ENCODE peak calls at places on chromosomes 4 and X, in six cellular contexts. One of them, this sample, is unnamed.

GRCh38 chr4:125541836-125542235 is 227.1 kb downstream of the FAT4 start:
- DNase-seq in cardiac muscle cell: no peak
- DNase-seq in astrocyte of the spinal cord: no peak
- DNase-seq in bronchial epithelial cell: no peak
- DNase-seq in RWPE1: no peak
- DNase-seq in cardiac fibroblast: no peak
- DNase-seq in this sample: no peak

GRCh38 chr4:152983774-152984411 is 47.8 kb downstream of the FHDC1 start:
- DNase-seq in cardiac muscle cell: peak; percentile 46
- DNase-seq in astrocyte of the spinal cord: peak; percentile 70
- DNase-seq in bronchial epithelial cell: peak; percentile 83
- DNase-seq in RWPE1: peak; percentile 63
- DNase-seq in cardiac fibroblast: peak; percentile 7
- DNase-seq in this sample: no peak

GRCh38 chr4:16884673-16885460 is 13.6 kb downstream of the LDB2 start:
- DNase-seq in cardiac muscle cell: no peak
- DNase-seq in astrocyte of the spinal cord: no peak
- DNase-seq in bronchial epithelial cell: no peak
- DNase-seq in RWPE1: no peak
- DNase-seq in cardiac fibroblast: no peak
- DNase-seq in this sample: no peak

GRCh38 chr4:4761128-4761991 is 98.1 kb upstream of the MSX1 start:
- DNase-seq in cardiac muscle cell: peak; percentile 5
- DNase-seq in astrocyte of the spinal cord: no peak
- DNase-seq in bronchial epithelial cell: no peak
- DNase-seq in RWPE1: no peak
- DNase-seq in cardiac fibroblast: no peak
- DNase-seq in this sample: no peak

GRCh38 chrX:19800821-19801220 is 86.6 kb downstream of the SH3KBP1 start:
- DNase-seq in cardiac muscle cell: no peak
- DNase-seq in astrocyte of the spinal cord: no peak
- DNase-seq in bronchial epithelial cell: no peak
- DNase-seq in RWPE1: no peak
- DNase-seq in cardiac fibroblast: no peak
- DNase-seq in this sample: no peak

GRCh38 chr4:700587-701264 is 4.9 kb upstream of the PCGF3 start:
- DNase-seq in cardiac muscle cell: no peak
- DNase-seq in astrocyte of the spinal cord: no peak
- DNase-seq in bronchial epithelial cell: no peak
- DNase-seq in RWPE1: no peak
- DNase-seq in cardiac fibroblast: no peak
- DNase-seq in this sample: no peak

GRCh38 chr4:149765630-149766029 is 50.0 kb downstream of the IQCM start:
- DNase-seq in cardiac muscle cell: peak; percentile 10
- DNase-seq in astrocyte of the spinal cord: peak; percentile 40
- DNase-seq in bronchial epithelial cell: peak; percentile 73
- DNase-seq in RWPE1: peak; percentile 25
- DNase-seq in cardiac fibroblast: peak; percentile 18
- DNase-seq in this sample: no peak

GRCh38 chr4:46425775-46426400 is 36.0 kb upstream of the GABRA2 start:
- DNase-seq in cardiac muscle cell: peak; percentile 88
- DNase-seq in astrocyte of the spinal cord: no peak
- DNase-seq in bronchial epithelial cell: no peak
- DNase-seq in RWPE1: no peak
- DNase-seq in cardiac fibroblast: peak; percentile 80
- DNase-seq in this sample: no peak

GRCh38 chrX:13507893-13508292 is 61.5 kb upstream of the EGFL6 start:
- DNase-seq in cardiac muscle cell: no peak
- DNase-seq in astrocyte of the spinal cord: no peak
- DNase-seq in bronchial epithelial cell: no peak
- DNase-seq in RWPE1: no peak
- DNase-seq in cardiac fibroblast: no peak
- DNase-seq in this sample: no peak

GRCh38 chrX:117839544-117839943 is 277.1 kb downstream of the KLHL13 start:
- DNase-seq in cardiac muscle cell: no peak
- DNase-seq in astrocyte of the spinal cord: no peak
- DNase-seq in bronchial epithelial cell: no peak
- DNase-seq in RWPE1: no peak
- DNase-seq in cardiac fibroblast: no peak
- DNase-seq in this sample: no peak
- TF ChIP-seq CTCF in cardiac muscle cell: no peak
- TF ChIP-seq CTCF in astrocyte of the spinal cord: no peak
- TF ChIP-seq CTCF in bronchial epithelial cell: no peak
- TF ChIP-seq CTCF in RWPE1: no peak
- TF ChIP-seq CTCF in cardiac fibroblast: no peak
- TF ChIP-seq CTCF in this sample: no peak

GRCh38 chrX:135737361-135738071 is 24.1 kb downstream of the CT45A1 start:
- DNase-seq in cardiac muscle cell: peak; percentile 2
- DNase-seq in astrocyte of the spinal cord: no peak
- DNase-seq in bronchial epithelial cell: no peak
- DNase-seq in RWPE1: no peak
- DNase-seq in cardiac fibroblast: peak; percentile 1
- DNase-seq in this sample: no peak
- TF ChIP-seq CTCF in cardiac muscle cell: no peak
- TF ChIP-seq CTCF in astrocyte of the spinal cord: no peak
- TF ChIP-seq CTCF in bronchial epithelial cell: no peak
- TF ChIP-seq CTCF in RWPE1: no peak
- TF ChIP-seq CTCF in cardiac fibroblast: no peak
- TF ChIP-seq CTCF in this sample: no peak

DNA sequence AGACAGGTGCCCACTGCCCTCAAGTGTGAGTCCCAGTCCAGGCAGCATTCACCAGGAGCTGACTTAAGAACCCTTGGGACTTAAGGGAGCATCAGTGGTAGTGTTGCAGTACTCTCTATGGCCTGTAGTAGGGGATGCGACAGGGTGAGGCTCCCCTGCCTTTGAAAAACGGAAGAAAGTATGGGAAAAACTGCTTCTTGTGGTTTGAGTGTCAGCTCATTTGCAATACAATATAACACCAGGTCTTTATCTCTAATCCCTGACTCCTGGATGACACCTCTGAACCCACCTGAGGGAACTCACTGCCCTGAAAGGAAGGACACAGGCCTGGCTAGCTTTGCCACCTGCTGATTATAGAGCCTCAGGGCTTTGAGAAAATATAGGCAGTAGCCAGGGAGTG is 176.0 kb downstream of the SMARCA1 start:
- DNase-seq in cardiac muscle cell: no peak
- DNase-seq in astrocyte of the spinal cord: no peak
- DNase-seq in bronchial epithelial cell: no peak
- DNase-seq in RWPE1: no peak
- DNase-seq in cardiac fibroblast: no peak
- DNase-seq in this sample: no peak
- TF ChIP-seq CTCF in cardiac muscle cell: no peak
- TF ChIP-seq CTCF in astrocyte of the spinal cord: peak; percentile 10
- TF ChIP-seq CTCF in bronchial epithelial cell: no peak
- TF ChIP-seq CTCF in RWPE1: no peak
- TF ChIP-seq CTCF in cardiac fibroblast: no peak
- TF ChIP-seq CTCF in this sample: peak; percentile 16

DNA sequence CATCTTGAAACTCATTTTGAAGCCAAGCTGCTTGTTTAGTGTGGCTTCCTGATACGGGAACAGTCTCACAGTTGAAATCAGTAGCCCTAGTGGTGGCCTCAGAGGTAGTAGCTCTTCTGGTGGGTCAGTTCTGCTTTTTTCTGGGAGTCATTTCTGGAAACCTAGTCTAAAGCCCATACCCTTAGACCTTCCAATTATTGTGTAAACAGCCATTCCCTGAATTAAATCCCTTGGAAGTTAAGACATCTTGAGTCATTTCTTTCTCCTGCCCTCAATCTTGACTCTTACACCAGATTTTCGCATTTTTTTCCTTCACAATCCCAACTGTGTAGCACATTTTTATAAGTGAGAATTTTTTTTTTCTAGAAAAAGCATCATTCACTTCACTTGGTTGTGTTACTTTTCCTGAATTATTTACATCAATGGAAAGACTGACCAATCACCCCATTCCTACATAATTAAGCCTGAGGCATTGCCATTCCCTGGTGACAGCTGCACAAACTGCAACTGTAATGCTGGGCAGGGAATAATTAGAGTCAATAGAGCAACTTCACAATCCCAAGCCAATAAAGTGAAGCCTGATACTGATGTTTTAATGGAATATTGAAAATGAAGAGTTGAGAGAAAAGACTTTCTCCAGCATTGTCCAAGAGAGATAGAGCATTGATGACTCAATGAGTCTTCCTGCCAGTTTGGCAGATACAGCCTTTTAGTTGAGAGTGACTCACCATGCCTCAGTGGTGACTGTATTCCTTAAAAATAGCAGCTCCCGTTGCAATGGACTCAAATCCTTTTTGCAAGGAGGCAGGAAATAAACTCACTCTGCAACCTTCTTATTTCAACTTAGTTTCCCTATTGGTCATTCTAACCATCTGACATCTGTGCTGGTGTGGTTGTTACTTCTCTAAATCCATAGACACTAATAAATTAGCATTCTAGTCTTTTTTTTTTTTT is 13.0 kb upstream of the SEPSECS start:
- DNase-seq in cardiac muscle cell: peak; percentile 96
- DNase-seq in astrocyte of the spinal cord: peak; percentile 98
- DNase-seq in bronchial epithelial cell: peak; percentile 99
- DNase-seq in RWPE1: peak; percentile 93
- DNase-seq in cardiac fibroblast: peak; percentile 97
- DNase-seq in this sample: peak; percentile 5
- TF ChIP-seq CTCF in cardiac muscle cell: no peak
- TF ChIP-seq CTCF in astrocyte of the spinal cord: no peak
- TF ChIP-seq CTCF in bronchial epithelial cell: no peak
- TF ChIP-seq CTCF in RWPE1: no peak
- TF ChIP-seq CTCF in cardiac fibroblast: no peak
- TF ChIP-seq CTCF in this sample: no peak

GRCh38 chrX:74423289-74423985 is 2.1 kb downstream of the SLC16A2 start:
- DNase-seq in cardiac muscle cell: no peak
- DNase-seq in astrocyte of the spinal cord: no peak
- DNase-seq in bronchial epithelial cell: no peak
- DNase-seq in RWPE1: no peak
- DNase-seq in cardiac fibroblast: no peak
- DNase-seq in this sample: no peak

GRCh38 chrX:74421181-74422028 is at the start of gene SLC16A2:
- DNase-seq in cardiac muscle cell: peak; percentile 89
- DNase-seq in astrocyte of the spinal cord: peak; percentile 83
- DNase-seq in bronchial epithelial cell: peak; percentile 50
- DNase-seq in RWPE1: peak; percentile 62
- DNase-seq in cardiac fibroblast: peak; percentile 86
- DNase-seq in this sample: peak; percentile 44

GRCh38 chrX:74420194-74421035 is 878 bp upstream of the SLC16A2 start:
- DNase-seq in cardiac muscle cell: peak; percentile 76
- DNase-seq in astrocyte of the spinal cord: peak; percentile 58
- DNase-seq in bronchial epithelial cell: peak; percentile 33
- DNase-seq in RWPE1: peak; percentile 42
- DNase-seq in cardiac fibroblast: peak; percentile 79
- DNase-seq in this sample: peak; percentile 43

GRCh38 chrX:74422029-74422352 is 698 bp downstream of the SLC16A2 start:
- DNase-seq in cardiac muscle cell: no peak
- DNase-seq in astrocyte of the spinal cord: no peak
- DNase-seq in bronchial epithelial cell: no peak
- DNase-seq in RWPE1: no peak
- DNase-seq in cardiac fibroblast: no peak
- DNase-seq in this sample: no peak

GRCh38 chrX:74422576-74423288 is 1.4 kb downstream of the SLC16A2 start:
- DNase-seq in cardiac muscle cell: peak; percentile 78
- DNase-seq in astrocyte of the spinal cord: peak; percentile 66
- DNase-seq in bronchial epithelial cell: peak; percentile 26
- DNase-seq in RWPE1: peak; percentile 38
- DNase-seq in cardiac fibroblast: peak; percentile 71
- DNase-seq in this sample: peak; percentile 1
- TF ChIP-seq CTCF in cardiac muscle cell: peak; percentile 15
- TF ChIP-seq CTCF in astrocyte of the spinal cord: peak; percentile 28
- TF ChIP-seq CTCF in bronchial epithelial cell: peak; percentile 47
- TF ChIP-seq CTCF in RWPE1: no peak
- TF ChIP-seq CTCF in cardiac fibroblast: no peak
- TF ChIP-seq CTCF in this sample: no peak

GRCh38 chr4:123832173-123833026 is 435.8 kb downstream of the SPRY1 start:
- DNase-seq in cardiac muscle cell: peak; percentile 99
- DNase-seq in astrocyte of the spinal cord: peak; percentile 99
- DNase-seq in bronchial epithelial cell: peak; percentile 94
- DNase-seq in RWPE1: peak; percentile 75
- DNase-seq in cardiac fibroblast: peak; percentile 100
- DNase-seq in this sample: no peak

GRCh38 chr4:123836919-123837605 is 440.5 kb downstream of the SPRY1 start:
- DNase-seq in cardiac muscle cell: no peak
- DNase-seq in astrocyte of the spinal cord: peak; percentile 38
- DNase-seq in bronchial epithelial cell: peak; percentile 50
- DNase-seq in RWPE1: no peak
- DNase-seq in cardiac fibroblast: no peak
- DNase-seq in this sample: no peak

GRCh38 chr4:123838426-123838825 is 441.8 kb downstream of the SPRY1 start:
- DNase-seq in cardiac muscle cell: no peak
- DNase-seq in astrocyte of the spinal cord: no peak
- DNase-seq in bronchial epithelial cell: no peak
- DNase-seq in RWPE1: no peak
- DNase-seq in cardiac fibroblast: no peak
- DNase-seq in this sample: no peak

GRCh38 chr4:123833156-123833555 is 436.6 kb downstream of the SPRY1 start:
- DNase-seq in cardiac muscle cell: no peak
- DNase-seq in astrocyte of the spinal cord: no peak
- DNase-seq in bronchial epithelial cell: peak; percentile 81
- DNase-seq in RWPE1: peak; percentile 28
- DNase-seq in cardiac fibroblast: no peak
- DNase-seq in this sample: no peak

GRCh38 chr4:123835852-123836251 is 439.3 kb downstream of the SPRY1 start:
- DNase-seq in cardiac muscle cell: no peak
- DNase-seq in astrocyte of the spinal cord: no peak
- DNase-seq in bronchial epithelial cell: no peak
- DNase-seq in RWPE1: no peak
- DNase-seq in cardiac fibroblast: no peak
- DNase-seq in this sample: no peak
- TF ChIP-seq CTCF in cardiac muscle cell: no peak
- TF ChIP-seq CTCF in astrocyte of the spinal cord: no peak
- TF ChIP-seq CTCF in bronchial epithelial cell: no peak
- TF ChIP-seq CTCF in RWPE1: no peak
- TF ChIP-seq CTCF in cardiac fibroblast: no peak
- TF ChIP-seq CTCF in this sample: no peak

GRCh38 chr4:54228064-54228527 is 997 bp upstream of the PDGFRA start:
- DNase-seq in cardiac muscle cell: peak; percentile 96
- DNase-seq in astrocyte of the spinal cord: peak; percentile 82
- DNase-seq in bronchial epithelial cell: peak; percentile 46
- DNase-seq in RWPE1: peak; percentile 53
- DNase-seq in cardiac fibroblast: peak; percentile 94
- DNase-seq in this sample: peak; percentile 73
- TF ChIP-seq CTCF in cardiac muscle cell: peak; percentile 94
- TF ChIP-seq CTCF in astrocyte of the spinal cord: peak; percentile 90
- TF ChIP-seq CTCF in bronchial epithelial cell: peak; percentile 95
- TF ChIP-seq CTCF in RWPE1: peak; percentile 81
- TF ChIP-seq CTCF in cardiac fibroblast: peak; percentile 97
- TF ChIP-seq CTCF in this sample: peak; percentile 68

DNA sequence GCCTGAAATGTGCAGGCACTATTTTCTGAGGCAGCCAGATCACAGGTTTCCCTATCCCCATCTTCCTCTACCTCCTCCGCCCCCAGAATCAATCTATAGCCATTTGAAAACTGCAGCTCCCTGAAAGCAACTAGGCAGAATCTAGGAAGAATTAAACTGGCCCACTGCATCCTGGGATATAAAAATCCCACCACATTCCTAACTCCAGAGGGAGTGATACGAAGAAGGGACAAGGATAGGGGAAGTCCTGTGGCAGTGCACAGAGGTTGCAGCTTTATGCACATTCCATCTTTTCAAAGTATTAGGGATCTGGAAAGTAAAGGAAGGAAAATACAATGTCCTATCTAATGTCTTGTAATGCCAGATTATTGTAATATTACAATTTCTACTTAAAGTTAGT is 18.3 kb upstream of the HERC3 start:
- DNase-seq in cardiac muscle cell: peak; percentile 22
- DNase-seq in astrocyte of the spinal cord: peak; percentile 13
- DNase-seq in bronchial epithelial cell: no peak
- DNase-seq in RWPE1: no peak
- DNase-seq in cardiac fibroblast: peak; percentile 31
- DNase-seq in this sample: no peak
- TF ChIP-seq CTCF in cardiac muscle cell: peak; percentile 27
- TF ChIP-seq CTCF in astrocyte of the spinal cord: peak; percentile 35
- TF ChIP-seq CTCF in bronchial epithelial cell: no peak
- TF ChIP-seq CTCF in RWPE1: no peak
- TF ChIP-seq CTCF in cardiac fibroblast: no peak
- TF ChIP-seq CTCF in this sample: no peak

GRCh38 chrX:21479695-21480280 is 105.6 kb downstream of the CNKSR2 start:
- DNase-seq in cardiac muscle cell: peak; percentile 70
- DNase-seq in astrocyte of the spinal cord: peak; percentile 68
- DNase-seq in bronchial epithelial cell: peak; percentile 44
- DNase-seq in RWPE1: peak; percentile 0
- DNase-seq in cardiac fibroblast: peak; percentile 66
- DNase-seq in this sample: peak; percentile 11
- TF ChIP-seq CTCF in cardiac muscle cell: peak; percentile 58
- TF ChIP-seq CTCF in astrocyte of the spinal cord: peak; percentile 59
- TF ChIP-seq CTCF in bronchial epithelial cell: peak; percentile 66
- TF ChIP-seq CTCF in RWPE1: peak; percentile 31
- TF ChIP-seq CTCF in cardiac fibroblast: peak; percentile 70
- TF ChIP-seq CTCF in this sample: peak; percentile 48

This sample was measured in Calu3.